ENCODE peak calls at places on chromosomes 11 and 22, in five cellular contexts. L is fibroblast of pulmonary artery, Z is body of pancreas, E is testis, J is IMR-90. S is an unnamed sample.

GRCh38 chr11:85299247-85299646 is 327.9 kb downstream of the DLG2 start:
- DNase-seq in L (no peak), Z (no peak), E (no peak), J (no peak), S (peak; percentile 8)

GRCh38 chr22:42134033-42135020 is 3.7 kb upstream of the CYP2D6 start:
- DNase-seq in L (peak; percentile 13), Z (no peak), E (no peak), J (no peak), S (no peak)

GRCh38 chr22:49244466-49245420 is 582.9 kb downstream of the BRD1 start:
- DNase-seq in L (no peak), Z (no peak), E (peak; percentile 3), J (no peak), S (no peak)

GRCh38 chr11:16536513-16536912 is 180.2 kb upstream of the SOX6 start:
- DNase-seq in L (no peak), Z (no peak), E (no peak), J (no peak), S (no peak)

GRCh38 chr11:63829823-63830489 is 9.0 kb upstream of the MARK2 start:
- DNase-seq in L (peak; percentile 51), Z (peak; percentile 30), E (no peak), J (peak; percentile 44), S (no peak)

GRCh38 chr11:132033051-132033450 is 662.6 kb downstream of the NTM start:
- DNase-seq in L (peak; percentile 26), Z (no peak), E (no peak), J (peak; percentile 36), S (no peak)

GRCh38 chr11:64318694-64319420 is 936 bp downstream of the PRDX5 start:
- DNase-seq in L (no peak), Z (peak; percentile 31), E (no peak), J (no peak), S (no peak)

GRCh38 chr22:39439170-39439569 is 17.6 kb upstream of the MGAT3 start:
- DNase-seq in L (peak; percentile 82), Z (no peak), E (no peak), J (peak; percentile 76), S (no peak)

GRCh38 chr11:120135838-120136237 is 2.1 kb downstream of the TRIM29 start:
- DNase-seq in L (no peak), Z (no peak), E (no peak), J (no peak), S (no peak)

GRCh38 chr11:13102865-13103539 is 93.9 kb downstream of the RASSF10 start:
- DNase-seq in L (no peak), Z (no peak), E (no peak), J (no peak), S (no peak)

GRCh38 chr22:20037419-20037818 is 16.5 kb downstream of the TANGO2 start:
- DNase-seq in L (no peak), Z (no peak), E (no peak), J (no peak), S (no peak)

GRCh38 chr22:20979243-20979809 is 2.8 kb upstream of the LZTR1 start:
- DNase-seq in L (peak; percentile 86), Z (peak; percentile 77), E (peak; percentile 69), J (peak; percentile 67), S (peak; percentile 83)

GRCh38 chr22:30547188-30547587 is 647 bp upstream of the SEC14L6 start:
- DNase-seq in L (no peak), Z (no peak), E (no peak), J (no peak), S (no peak)

GRCh38 chr11:1780700-1781592 is 17.2 kb upstream of the CTSD start:
- DNase-seq in L (no peak), Z (no peak), E (no peak), J (no peak), S (peak; percentile 39)

GRCh38 chr11:69102732-69103615 is 52.8 kb upstream of the SMIM38 start:
- DNase-seq in L (no peak), Z (no peak), E (no peak), J (no peak), S (no peak)
- TF ChIP-seq CTCF in L (no peak), Z (no peak), E (no peak), J (peak; percentile 24), S (no peak)

DNA sequence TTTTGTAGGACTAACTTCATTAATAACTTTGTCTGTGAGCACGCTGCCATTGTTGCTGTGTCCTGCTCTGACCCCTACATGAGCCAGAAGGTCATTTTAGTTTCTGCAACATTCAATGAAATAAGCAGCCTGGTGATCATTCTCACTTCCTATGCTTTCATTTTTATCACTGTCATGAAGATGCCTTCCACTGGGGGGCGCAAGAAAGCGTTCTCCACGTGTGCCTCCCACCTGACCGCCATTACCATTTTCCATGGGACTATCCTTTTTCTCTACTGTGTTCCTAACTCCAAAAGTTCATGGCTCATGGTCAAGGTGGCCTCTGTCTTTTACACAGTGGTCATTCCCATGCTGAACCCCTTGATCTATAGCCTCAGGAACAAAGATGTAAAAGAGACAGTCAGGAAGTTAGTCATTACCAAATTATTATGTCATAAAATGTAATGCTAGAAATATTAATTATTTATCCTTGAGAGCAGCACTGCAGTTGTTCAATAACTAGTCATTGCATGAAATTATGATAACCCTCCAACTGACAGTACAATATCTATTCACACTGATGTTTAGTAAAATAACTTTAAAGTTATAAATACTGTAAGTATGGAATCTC is 46.4 kb upstream of the OR5D13 start:
- DNase-seq in L (no peak), Z (no peak), E (peak; percentile 59), J (no peak), S (no peak)
- TF ChIP-seq CTCF in L (no peak), Z (no peak), E (peak; percentile 40), J (no peak), S (no peak)

DNA sequence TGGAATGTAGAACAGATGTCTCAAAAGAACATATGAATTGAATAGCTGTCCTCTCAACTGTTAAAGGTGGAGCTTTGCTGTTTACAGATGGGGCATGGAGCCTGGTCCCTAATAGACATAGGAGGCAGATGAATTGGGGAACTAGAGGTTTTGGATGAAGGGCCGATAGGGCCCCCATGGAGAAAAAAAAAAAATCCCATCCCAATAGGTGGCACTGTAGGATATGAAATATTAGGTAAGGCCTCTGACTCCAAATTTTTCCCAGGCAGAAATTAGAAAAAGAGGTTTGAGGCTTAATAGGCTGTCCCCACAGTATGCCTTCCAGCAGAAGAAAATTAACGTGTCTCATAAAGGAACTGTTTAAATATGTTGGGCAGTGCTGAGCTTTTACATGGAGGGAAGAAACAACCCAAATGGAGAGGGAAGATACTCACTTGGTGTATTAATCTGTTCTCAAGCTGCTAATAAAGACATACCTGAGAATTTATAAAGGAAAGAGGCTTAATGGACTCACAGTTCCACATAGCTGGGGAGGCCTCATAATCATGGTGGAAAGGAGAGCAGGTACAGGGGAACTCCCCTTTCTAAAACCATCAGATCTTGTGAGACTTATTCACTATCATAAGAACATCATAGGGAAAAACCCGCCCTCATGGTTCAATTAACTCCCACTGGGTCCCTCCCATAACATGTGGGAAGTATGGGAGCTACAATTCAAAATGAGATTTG is 30.1 kb upstream of the TMEM45B start:
- DNase-seq in L (peak; percentile 49), Z (no peak), E (no peak), J (peak; percentile 1), S (no peak)
- TF ChIP-seq CTCF in L (peak; percentile 42), Z (no peak), E (no peak), J (peak; percentile 30), S (no peak)

DNA sequence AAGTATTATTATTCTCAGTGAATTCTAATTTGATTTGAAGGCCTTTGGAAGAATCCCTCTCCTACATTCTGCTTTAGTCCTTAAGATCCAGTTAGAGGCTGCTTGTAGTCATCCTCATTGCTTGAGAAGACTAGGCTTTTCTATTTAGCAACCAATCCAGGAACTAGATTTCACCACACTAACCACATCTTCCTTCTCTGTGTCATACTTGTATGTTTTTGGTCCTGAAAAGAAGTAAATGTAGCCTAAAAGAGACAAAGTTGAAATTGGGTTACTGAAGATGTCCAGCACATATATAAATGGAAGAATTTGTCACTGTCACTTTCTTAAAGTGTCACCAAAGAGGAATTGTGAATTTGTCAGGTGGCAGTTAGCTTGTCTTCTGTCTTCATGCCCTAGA is 46.6 kb upstream of the MMP7 start:
- DNase-seq in L (peak; percentile 24), Z (no peak), E (no peak), J (peak; percentile 46), S (no peak)
- TF ChIP-seq CTCF in L (no peak), Z (no peak), E (no peak), J (no peak), S (no peak)

S was measured in adrenal gland.